ENCODE peak calls at places on chromosomes 11 and 22, in nine cellular contexts. One of them, this sample, is unnamed.

GRCh38 chr22:22884010-22884887 is 3.4 kb upstream of the IGLL5 start:
- DNase-seq in caudate nucleus: no peak
- DNase-seq in GM03348: peak
- DNase-seq in HFFc6: peak
- DNase-seq in RCC 7860: peak
- DNase-seq in CD4-positive, alpha-beta T cell: peak
- DNase-seq in stimulated activated naive B cell treated with anti-CD40 and anti-IgM and Interleukin-4, amounts not matched to agents 10 μg/mL and 1 μg/mL and 100 μg/mL, for 72 hours: peak
- DNase-seq in stimulated activated CD8-positive, alpha-beta memory T cell treated with anti-CD3 and anti-CD28 coated beads, Interleukin-2, amount 100 ng/mL, for 1 hour: peak
- DNase-seq in hypothalamus: no peak
- DNase-seq in this sample: no peak

GRCh38 chr11:46252373-46252914 is 25.0 kb upstream of the CREB3L1 start:
- DNase-seq in RCC 7860: no peak
- DNase-seq in stimulated activated CD8-positive, alpha-beta memory T cell treated with anti-CD3 and anti-CD28 coated beads, Interleukin-2, amount 100 ng/mL, for 1 hour: no peak
- DNase-seq in HFFc6: no peak
- DNase-seq in CD4-positive, alpha-beta T cell: no peak
- DNase-seq in hypothalamus: no peak
- DNase-seq in caudate nucleus: no peak
- DNase-seq in stimulated activated naive B cell treated with anti-CD40 and anti-IgM and Interleukin-4, amounts not matched to agents 10 μg/mL and 1 μg/mL and 100 μg/mL, for 72 hours: no peak
- DNase-seq in GM03348: no peak
- DNase-seq in this sample: no peak

GRCh38 chr22:42114721-42115120 is 15.9 kb downstream of the CYP2D6 start:
- DNase-seq in caudate nucleus: no peak
- DNase-seq in stimulated activated CD8-positive, alpha-beta memory T cell treated with anti-CD3 and anti-CD28 coated beads, Interleukin-2, amount 100 ng/mL, for 1 hour: no peak
- DNase-seq in RCC 7860: no peak
- DNase-seq in stimulated activated naive B cell treated with anti-CD40 and anti-IgM and Interleukin-4, amounts not matched to agents 10 μg/mL and 1 μg/mL and 100 μg/mL, for 72 hours: no peak
- DNase-seq in HFFc6: peak
- DNase-seq in GM03348: peak
- DNase-seq in CD4-positive, alpha-beta T cell: no peak
- DNase-seq in hypothalamus: no peak
- DNase-seq in this sample: no peak

GRCh38 chr11:61897387-61898246 is 6.3 kb upstream of the FADS3 start:
- DNase-seq in caudate nucleus: peak
- DNase-seq in stimulated activated naive B cell treated with anti-CD40 and anti-IgM and Interleukin-4, amounts not matched to agents 10 μg/mL and 1 μg/mL and 100 μg/mL, for 72 hours: peak
- DNase-seq in stimulated activated CD8-positive, alpha-beta memory T cell treated with anti-CD3 and anti-CD28 coated beads, Interleukin-2, amount 100 ng/mL, for 1 hour: peak
- DNase-seq in hypothalamus: peak
- DNase-seq in CD4-positive, alpha-beta T cell: peak
- DNase-seq in HFFc6: peak
- DNase-seq in GM03348: peak
- DNase-seq in RCC 7860: peak
- DNase-seq in this sample: no peak

GRCh38 chr11:101860694-101861371 is 54.0 kb upstream of the CEP126 start:
- DNase-seq in GM03348: peak
- DNase-seq in stimulated activated CD8-positive, alpha-beta memory T cell treated with anti-CD3 and anti-CD28 coated beads, Interleukin-2, amount 100 ng/mL, for 1 hour: no peak
- DNase-seq in CD4-positive, alpha-beta T cell: peak
- DNase-seq in stimulated activated naive B cell treated with anti-CD40 and anti-IgM and Interleukin-4, amounts not matched to agents 10 μg/mL and 1 μg/mL and 100 μg/mL, for 72 hours: peak
- DNase-seq in hypothalamus: no peak
- DNase-seq in RCC 7860: peak
- DNase-seq in caudate nucleus: no peak
- DNase-seq in HFFc6: peak
- DNase-seq in this sample: no peak

GRCh38 chr11:111714522-111714921 is 51.7 kb downstream of the PPP2R1B start:
- DNase-seq in HFFc6: no peak
- DNase-seq in caudate nucleus: no peak
- DNase-seq in stimulated activated naive B cell treated with anti-CD40 and anti-IgM and Interleukin-4, amounts not matched to agents 10 μg/mL and 1 μg/mL and 100 μg/mL, for 72 hours: no peak
- DNase-seq in RCC 7860: no peak
- DNase-seq in stimulated activated CD8-positive, alpha-beta memory T cell treated with anti-CD3 and anti-CD28 coated beads, Interleukin-2, amount 100 ng/mL, for 1 hour: no peak
- DNase-seq in GM03348: no peak
- DNase-seq in hypothalamus: no peak
- DNase-seq in CD4-positive, alpha-beta T cell: no peak
- DNase-seq in this sample: no peak

GRCh38 chr11:20612416-20612815 is 13.0 kb downstream of the SLC6A5 start:
- DNase-seq in RCC 7860: no peak
- DNase-seq in CD4-positive, alpha-beta T cell: no peak
- DNase-seq in stimulated activated CD8-positive, alpha-beta memory T cell treated with anti-CD3 and anti-CD28 coated beads, Interleukin-2, amount 100 ng/mL, for 1 hour: no peak
- DNase-seq in HFFc6: no peak
- DNase-seq in GM03348: no peak
- DNase-seq in caudate nucleus: no peak
- DNase-seq in stimulated activated naive B cell treated with anti-CD40 and anti-IgM and Interleukin-4, amounts not matched to agents 10 μg/mL and 1 μg/mL and 100 μg/mL, for 72 hours: no peak
- DNase-seq in hypothalamus: no peak
- DNase-seq in this sample: no peak

GRCh38 chr11:62613275-62613864 is 313 bp downstream of the ROM1 start:
- DNase-seq in hypothalamus: no peak
- DNase-seq in stimulated activated naive B cell treated with anti-CD40 and anti-IgM and Interleukin-4, amounts not matched to agents 10 μg/mL and 1 μg/mL and 100 μg/mL, for 72 hours: no peak
- DNase-seq in HFFc6: no peak
- DNase-seq in stimulated activated CD8-positive, alpha-beta memory T cell treated with anti-CD3 and anti-CD28 coated beads, Interleukin-2, amount 100 ng/mL, for 1 hour: no peak
- DNase-seq in RCC 7860: no peak
- DNase-seq in GM03348: no peak
- DNase-seq in CD4-positive, alpha-beta T cell: no peak
- DNase-seq in caudate nucleus: no peak
- DNase-seq in this sample: no peak

GRCh38 chr22:27213766-27214581 is 556.6 kb downstream of the MIAT start:
- DNase-seq in hypothalamus: no peak
- DNase-seq in stimulated activated naive B cell treated with anti-CD40 and anti-IgM and Interleukin-4, amounts not matched to agents 10 μg/mL and 1 μg/mL and 100 μg/mL, for 72 hours: no peak
- DNase-seq in HFFc6: no peak
- DNase-seq in GM03348: peak
- DNase-seq in caudate nucleus: no peak
- DNase-seq in CD4-positive, alpha-beta T cell: no peak
- DNase-seq in stimulated activated CD8-positive, alpha-beta memory T cell treated with anti-CD3 and anti-CD28 coated beads, Interleukin-2, amount 100 ng/mL, for 1 hour: no peak
- DNase-seq in RCC 7860: no peak
- DNase-seq in this sample: no peak

GRCh38 chr11:65083134-65083833 is 556 bp downstream of the CDCA5 start:
- DNase-seq in GM03348: no peak
- DNase-seq in hypothalamus: no peak
- DNase-seq in CD4-positive, alpha-beta T cell: no peak
- DNase-seq in stimulated activated CD8-positive, alpha-beta memory T cell treated with anti-CD3 and anti-CD28 coated beads, Interleukin-2, amount 100 ng/mL, for 1 hour: no peak
- DNase-seq in stimulated activated naive B cell treated with anti-CD40 and anti-IgM and Interleukin-4, amounts not matched to agents 10 μg/mL and 1 μg/mL and 100 μg/mL, for 72 hours: no peak
- DNase-seq in RCC 7860: no peak
- DNase-seq in caudate nucleus: no peak
- DNase-seq in HFFc6: peak
- DNase-seq in this sample: no peak

GRCh38 chr11:6666302-6667183 is 10.9 kb upstream of the DCHS1 start:
- DNase-seq in RCC 7860: no peak
- DNase-seq in hypothalamus: no peak
- DNase-seq in stimulated activated CD8-positive, alpha-beta memory T cell treated with anti-CD3 and anti-CD28 coated beads, Interleukin-2, amount 100 ng/mL, for 1 hour: no peak
- DNase-seq in CD4-positive, alpha-beta T cell: no peak
- DNase-seq in stimulated activated naive B cell treated with anti-CD40 and anti-IgM and Interleukin-4, amounts not matched to agents 10 μg/mL and 1 μg/mL and 100 μg/mL, for 72 hours: no peak
- DNase-seq in GM03348: no peak
- DNase-seq in HFFc6: no peak
- DNase-seq in caudate nucleus: no peak
- DNase-seq in this sample: no peak

GRCh38 chr11:130897262-130898182 is 18.8 kb downstream of the SNX19 start:
- DNase-seq in stimulated activated CD8-positive, alpha-beta memory T cell treated with anti-CD3 and anti-CD28 coated beads, Interleukin-2, amount 100 ng/mL, for 1 hour: no peak
- DNase-seq in hypothalamus: peak
- DNase-seq in stimulated activated naive B cell treated with anti-CD40 and anti-IgM and Interleukin-4, amounts not matched to agents 10 μg/mL and 1 μg/mL and 100 μg/mL, for 72 hours: no peak
- DNase-seq in CD4-positive, alpha-beta T cell: no peak
- DNase-seq in HFFc6: no peak
- DNase-seq in GM03348: peak
- DNase-seq in RCC 7860: peak
- DNase-seq in caudate nucleus: no peak
- DNase-seq in this sample: no peak

GRCh38 chr22:46914916-46915894 is 152.8 kb downstream of the TBC1D22A start:
- DNase-seq in hypothalamus: no peak
- DNase-seq in HFFc6: no peak
- DNase-seq in GM03348: no peak
- DNase-seq in stimulated activated naive B cell treated with anti-CD40 and anti-IgM and Interleukin-4, amounts not matched to agents 10 μg/mL and 1 μg/mL and 100 μg/mL, for 72 hours: no peak
- DNase-seq in caudate nucleus: no peak
- DNase-seq in CD4-positive, alpha-beta T cell: no peak
- DNase-seq in RCC 7860: no peak
- DNase-seq in stimulated activated CD8-positive, alpha-beta memory T cell treated with anti-CD3 and anti-CD28 coated beads, Interleukin-2, amount 100 ng/mL, for 1 hour: no peak
- DNase-seq in this sample: no peak

GRCh38 chr22:50683994-50684371 is 11.4 kb downstream of the SHANK3 start:
- DNase-seq in CD4-positive, alpha-beta T cell: no peak
- DNase-seq in GM03348: no peak
- DNase-seq in caudate nucleus: no peak
- DNase-seq in stimulated activated CD8-positive, alpha-beta memory T cell treated with anti-CD3 and anti-CD28 coated beads, Interleukin-2, amount 100 ng/mL, for 1 hour: no peak
- DNase-seq in HFFc6: no peak
- DNase-seq in RCC 7860: no peak
- DNase-seq in stimulated activated naive B cell treated with anti-CD40 and anti-IgM and Interleukin-4, amounts not matched to agents 10 μg/mL and 1 μg/mL and 100 μg/mL, for 72 hours: no peak
- DNase-seq in hypothalamus: no peak
- DNase-seq in this sample: no peak

GRCh38 chr11:125724125-125724524 is 22.0 kb upstream of the PATE1 start:
- DNase-seq in RCC 7860: no peak
- DNase-seq in caudate nucleus: no peak
- DNase-seq in stimulated activated CD8-positive, alpha-beta memory T cell treated with anti-CD3 and anti-CD28 coated beads, Interleukin-2, amount 100 ng/mL, for 1 hour: no peak
- DNase-seq in CD4-positive, alpha-beta T cell: no peak
- DNase-seq in hypothalamus: no peak
- DNase-seq in GM03348: peak
- DNase-seq in stimulated activated naive B cell treated with anti-CD40 and anti-IgM and Interleukin-4, amounts not matched to agents 10 μg/mL and 1 μg/mL and 100 μg/mL, for 72 hours: no peak
- DNase-seq in HFFc6: peak
- DNase-seq in this sample: no peak

GRCh38 chr11:7630002-7630401 is 43.3 kb downstream of the CYB5R2 start:
- DNase-seq in hypothalamus: peak
- DNase-seq in RCC 7860: no peak
- DNase-seq in HFFc6: no peak
- DNase-seq in caudate nucleus: peak
- DNase-seq in CD4-positive, alpha-beta T cell: no peak
- DNase-seq in stimulated activated CD8-positive, alpha-beta memory T cell treated with anti-CD3 and anti-CD28 coated beads, Interleukin-2, amount 100 ng/mL, for 1 hour: no peak
- DNase-seq in stimulated activated naive B cell treated with anti-CD40 and anti-IgM and Interleukin-4, amounts not matched to agents 10 μg/mL and 1 μg/mL and 100 μg/mL, for 72 hours: no peak
- DNase-seq in GM03348: no peak
- DNase-seq in this sample: no peak

GRCh38 chr11:67345949-67346819 is 7.2 kb downstream of the POLD4 start:
- DNase-seq in HFFc6: peak
- DNase-seq in hypothalamus: no peak
- DNase-seq in CD4-positive, alpha-beta T cell: no peak
- DNase-seq in GM03348: peak
- DNase-seq in stimulated activated CD8-positive, alpha-beta memory T cell treated with anti-CD3 and anti-CD28 coated beads, Interleukin-2, amount 100 ng/mL, for 1 hour: no peak
- DNase-seq in caudate nucleus: no peak
- DNase-seq in stimulated activated naive B cell treated with anti-CD40 and anti-IgM and Interleukin-4, amounts not matched to agents 10 μg/mL and 1 μg/mL and 100 μg/mL, for 72 hours: no peak
- DNase-seq in RCC 7860: peak
- DNase-seq in this sample: no peak

GRCh38 chr11:132782102-132782501 is 750.2 kb downstream of the OPCML start:
- DNase-seq in caudate nucleus: no peak
- DNase-seq in GM03348: no peak
- DNase-seq in hypothalamus: no peak
- DNase-seq in HFFc6: no peak
- DNase-seq in stimulated activated CD8-positive, alpha-beta memory T cell treated with anti-CD3 and anti-CD28 coated beads, Interleukin-2, amount 100 ng/mL, for 1 hour: no peak
- DNase-seq in RCC 7860: no peak
- DNase-seq in CD4-positive, alpha-beta T cell: no peak
- DNase-seq in stimulated activated naive B cell treated with anti-CD40 and anti-IgM and Interleukin-4, amounts not matched to agents 10 μg/mL and 1 μg/mL and 100 μg/mL, for 72 hours: no peak
- DNase-seq in this sample: no peak

GRCh38 chr22:21624120-21624879 is 5.5 kb downstream of the YDJC start:
- DNase-seq in HFFc6: no peak
- DNase-seq in CD4-positive, alpha-beta T cell: peak
- DNase-seq in caudate nucleus: no peak
- DNase-seq in hypothalamus: peak
- DNase-seq in stimulated activated naive B cell treated with anti-CD40 and anti-IgM and Interleukin-4, amounts not matched to agents 10 μg/mL and 1 μg/mL and 100 μg/mL, for 72 hours: no peak
- DNase-seq in GM03348: peak
- DNase-seq in stimulated activated CD8-positive, alpha-beta memory T cell treated with anti-CD3 and anti-CD28 coated beads, Interleukin-2, amount 100 ng/mL, for 1 hour: no peak
- DNase-seq in RCC 7860: no peak
- DNase-seq in this sample: no peak

GRCh38 chr11:102513869-102514268 is 16.7 kb downstream of the MMP7 start:
- DNase-seq in caudate nucleus: no peak
- DNase-seq in HFFc6: no peak
- DNase-seq in hypothalamus: no peak
- DNase-seq in GM03348: peak
- DNase-seq in CD4-positive, alpha-beta T cell: no peak
- DNase-seq in RCC 7860: no peak
- DNase-seq in stimulated activated naive B cell treated with anti-CD40 and anti-IgM and Interleukin-4, amounts not matched to agents 10 μg/mL and 1 μg/mL and 100 μg/mL, for 72 hours: no peak
- DNase-seq in stimulated activated CD8-positive, alpha-beta memory T cell treated with anti-CD3 and anti-CD28 coated beads, Interleukin-2, amount 100 ng/mL, for 1 hour: no peak
- DNase-seq in this sample: no peak

GRCh38 chr11:93196816-93197382 is 892 bp downstream of the SLC36A4 start:
- DNase-seq in RCC 7860: no peak
- DNase-seq in caudate nucleus: no peak
- DNase-seq in stimulated activated CD8-positive, alpha-beta memory T cell treated with anti-CD3 and anti-CD28 coated beads, Interleukin-2, amount 100 ng/mL, for 1 hour: no peak
- DNase-seq in CD4-positive, alpha-beta T cell: no peak
- DNase-seq in GM03348: peak
- DNase-seq in hypothalamus: no peak
- DNase-seq in HFFc6: no peak
- DNase-seq in stimulated activated naive B cell treated with anti-CD40 and anti-IgM and Interleukin-4, amounts not matched to agents 10 μg/mL and 1 μg/mL and 100 μg/mL, for 72 hours: no peak
- DNase-seq in this sample: no peak

GRCh38 chr11:19237813-19238212 is 2.9 kb downstream of the E2F8 start:
- DNase-seq in caudate nucleus: no peak
- DNase-seq in HFFc6: no peak
- DNase-seq in RCC 7860: no peak
- DNase-seq in stimulated activated naive B cell treated with anti-CD40 and anti-IgM and Interleukin-4, amounts not matched to agents 10 μg/mL and 1 μg/mL and 100 μg/mL, for 72 hours: no peak
- DNase-seq in CD4-positive, alpha-beta T cell: no peak
- DNase-seq in hypothalamus: no peak
- DNase-seq in GM03348: no peak
- DNase-seq in stimulated activated CD8-positive, alpha-beta memory T cell treated with anti-CD3 and anti-CD28 coated beads, Interleukin-2, amount 100 ng/mL, for 1 hour: no peak
- DNase-seq in this sample: no peak

GRCh38 chr11:112277937-112278336 is 17.3 kb upstream of the PLET1 start:
- DNase-seq in RCC 7860: no peak
- DNase-seq in GM03348: peak
- DNase-seq in HFFc6: peak
- DNase-seq in stimulated activated naive B cell treated with anti-CD40 and anti-IgM and Interleukin-4, amounts not matched to agents 10 μg/mL and 1 μg/mL and 100 μg/mL, for 72 hours: no peak
- DNase-seq in stimulated activated CD8-positive, alpha-beta memory T cell treated with anti-CD3 and anti-CD28 coated beads, Interleukin-2, amount 100 ng/mL, for 1 hour: no peak
- DNase-seq in caudate nucleus: no peak
- DNase-seq in hypothalamus: no peak
- DNase-seq in CD4-positive, alpha-beta T cell: no peak
- DNase-seq in this sample: no peak

GRCh38 chr11:2701898-2702434 is 2.2 kb upstream of the KCNQ1OT1 start:
- DNase-seq in caudate nucleus: no peak
- DNase-seq in stimulated activated naive B cell treated with anti-CD40 and anti-IgM and Interleukin-4, amounts not matched to agents 10 μg/mL and 1 μg/mL and 100 μg/mL, for 72 hours: no peak
- DNase-seq in hypothalamus: no peak
- DNase-seq in CD4-positive, alpha-beta T cell: no peak
- DNase-seq in RCC 7860: no peak
- DNase-seq in GM03348: no peak
- DNase-seq in HFFc6: no peak
- DNase-seq in stimulated activated CD8-positive, alpha-beta memory T cell treated with anti-CD3 and anti-CD28 coated beads, Interleukin-2, amount 100 ng/mL, for 1 hour: no peak
- DNase-seq in this sample: no peak

GRCh38 chr11:11988862-11989261 is 19.6 kb downstream of the DKK3 start:
- DNase-seq in caudate nucleus: no peak
- DNase-seq in stimulated activated naive B cell treated with anti-CD40 and anti-IgM and Interleukin-4, amounts not matched to agents 10 μg/mL and 1 μg/mL and 100 μg/mL, for 72 hours: no peak
- DNase-seq in CD4-positive, alpha-beta T cell: no peak
- DNase-seq in stimulated activated CD8-positive, alpha-beta memory T cell treated with anti-CD3 and anti-CD28 coated beads, Interleukin-2, amount 100 ng/mL, for 1 hour: no peak
- DNase-seq in hypothalamus: no peak
- DNase-seq in RCC 7860: no peak
- DNase-seq in HFFc6: no peak
- DNase-seq in GM03348: no peak
- DNase-seq in this sample: no peak

GRCh38 chr11:7672960-7673723 is at the start of gene CYB5R2:
- DNase-seq in hypothalamus: peak
- DNase-seq in stimulated activated naive B cell treated with anti-CD40 and anti-IgM and Interleukin-4, amounts not matched to agents 10 μg/mL and 1 μg/mL and 100 μg/mL, for 72 hours: no peak
- DNase-seq in GM03348: peak
- DNase-seq in stimulated activated CD8-positive, alpha-beta memory T cell treated with anti-CD3 and anti-CD28 coated beads, Interleukin-2, amount 100 ng/mL, for 1 hour: no peak
- DNase-seq in caudate nucleus: peak
- DNase-seq in HFFc6: peak
- DNase-seq in RCC 7860: no peak
- DNase-seq in CD4-positive, alpha-beta T cell: no peak
- DNase-seq in this sample: no peak

GRCh38 chr11:123707606-123708205 is 33.8 kb downstream of the ZNF202 start:
- DNase-seq in GM03348: peak
- DNase-seq in caudate nucleus: no peak
- DNase-seq in hypothalamus: peak
- DNase-seq in CD4-positive, alpha-beta T cell: peak
- DNase-seq in RCC 7860: peak
- DNase-seq in HFFc6: peak
- DNase-seq in stimulated activated CD8-positive, alpha-beta memory T cell treated with anti-CD3 and anti-CD28 coated beads, Interleukin-2, amount 100 ng/mL, for 1 hour: peak
- DNase-seq in stimulated activated naive B cell treated with anti-CD40 and anti-IgM and Interleukin-4, amounts not matched to agents 10 μg/mL and 1 μg/mL and 100 μg/mL, for 72 hours: peak
- DNase-seq in this sample: peak

GRCh38 chr11:75582935-75583709 is 21.1 kb downstream of the SERPINH1 start:
- DNase-seq in caudate nucleus: peak
- DNase-seq in GM03348: peak
- DNase-seq in stimulated activated CD8-positive, alpha-beta memory T cell treated with anti-CD3 and anti-CD28 coated beads, Interleukin-2, amount 100 ng/mL, for 1 hour: peak
- DNase-seq in hypothalamus: peak
- DNase-seq in CD4-positive, alpha-beta T cell: peak
- DNase-seq in stimulated activated naive B cell treated with anti-CD40 and anti-IgM and Interleukin-4, amounts not matched to agents 10 μg/mL and 1 μg/mL and 100 μg/mL, for 72 hours: peak
- DNase-seq in RCC 7860: no peak
- DNase-seq in HFFc6: peak
- DNase-seq in this sample: no peak

GRCh38 chr11:120024046-120024445 is 113.9 kb downstream of the TRIM29 start:
- DNase-seq in RCC 7860: no peak
- DNase-seq in stimulated activated CD8-positive, alpha-beta memory T cell treated with anti-CD3 and anti-CD28 coated beads, Interleukin-2, amount 100 ng/mL, for 1 hour: no peak
- DNase-seq in GM03348: no peak
- DNase-seq in HFFc6: no peak
- DNase-seq in CD4-positive, alpha-beta T cell: no peak
- DNase-seq in hypothalamus: no peak
- DNase-seq in caudate nucleus: no peak
- DNase-seq in stimulated activated naive B cell treated with anti-CD40 and anti-IgM and Interleukin-4, amounts not matched to agents 10 μg/mL and 1 μg/mL and 100 μg/mL, for 72 hours: no peak
- DNase-seq in this sample: no peak

GRCh38 chr11:17386331-17387084 is 2.0 kb downstream of the KCNJ11 start:
- DNase-seq in CD4-positive, alpha-beta T cell: peak
- DNase-seq in hypothalamus: peak
- DNase-seq in stimulated activated CD8-positive, alpha-beta memory T cell treated with anti-CD3 and anti-CD28 coated beads, Interleukin-2, amount 100 ng/mL, for 1 hour: no peak
- DNase-seq in HFFc6: peak
- DNase-seq in GM03348: peak
- DNase-seq in stimulated activated naive B cell treated with anti-CD40 and anti-IgM and Interleukin-4, amounts not matched to agents 10 μg/mL and 1 μg/mL and 100 μg/mL, for 72 hours: no peak
- DNase-seq in caudate nucleus: no peak
- DNase-seq in RCC 7860: peak
- DNase-seq in this sample: no peak

GRCh38 chr11:38824573-38824972 is 2226.5 kb upstream of the RAG2 start:
- DNase-seq in hypothalamus: no peak
- DNase-seq in RCC 7860: no peak
- DNase-seq in CD4-positive, alpha-beta T cell: no peak
- DNase-seq in stimulated activated naive B cell treated with anti-CD40 and anti-IgM and Interleukin-4, amounts not matched to agents 10 μg/mL and 1 μg/mL and 100 μg/mL, for 72 hours: no peak
- DNase-seq in GM03348: no peak
- DNase-seq in caudate nucleus: no peak
- DNase-seq in HFFc6: no peak
- DNase-seq in stimulated activated CD8-positive, alpha-beta memory T cell treated with anti-CD3 and anti-CD28 coated beads, Interleukin-2, amount 100 ng/mL, for 1 hour: no peak
- DNase-seq in this sample: no peak